ENCODE peak calls at places on chromosomes 4 and X, in six cellular contexts. One of them, this sample, is unnamed.

GRCh38 chrX:118974908-118975671 is 672 bp downstream of the LONRF3 start:
- DNase-seq in neural crest cell: peak; percentile 12
- DNase-seq in cardiac fibroblast: peak; percentile 1
- DNase-seq in coronary artery: peak; percentile 76
- DNase-seq in NAMALWA: no peak
- DNase-seq in stimulated activated CD4-positive, alpha-beta T cell treated with anti-CD3 and anti-CD28 coated beads, Interleukin-2, amount 100 ng/mL, for 48 hours: peak; percentile 23
- DNase-seq in this sample: no peak

GRCh38 chr4:40515398-40516293 is 114.0 kb downstream of the RBM47 start:
- DNase-seq in NAMALWA: peak; percentile 84
- DNase-seq in neural crest cell: no peak
- DNase-seq in cardiac fibroblast: no peak
- DNase-seq in stimulated activated CD4-positive, alpha-beta T cell treated with anti-CD3 and anti-CD28 coated beads, Interleukin-2, amount 100 ng/mL, for 48 hours: no peak
- DNase-seq in coronary artery: no peak
- DNase-seq in this sample: no peak

GRCh38 chr4:1026115-1026514 is 14.7 kb downstream of the FGFRL1 start:
- DNase-seq in neural crest cell: no peak
- DNase-seq in stimulated activated CD4-positive, alpha-beta T cell treated with anti-CD3 and anti-CD28 coated beads, Interleukin-2, amount 100 ng/mL, for 48 hours: peak; percentile 54
- DNase-seq in NAMALWA: peak; percentile 93
- DNase-seq in cardiac fibroblast: peak; percentile 26
- DNase-seq in coronary artery: no peak
- DNase-seq in this sample: no peak

GRCh38 chr4:124334119-124334518 is 378.4 kb downstream of the ANKRD50 start:
- DNase-seq in coronary artery: no peak
- DNase-seq in NAMALWA: peak; percentile 58
- DNase-seq in neural crest cell: peak; percentile 40
- DNase-seq in stimulated activated CD4-positive, alpha-beta T cell treated with anti-CD3 and anti-CD28 coated beads, Interleukin-2, amount 100 ng/mL, for 48 hours: no peak
- DNase-seq in cardiac fibroblast: peak; percentile 96
- DNase-seq in this sample: peak; percentile 89

GRCh38 chr4:84971319-84971932 is 4.9 kb upstream of the WDFY3 start:
- DNase-seq in neural crest cell: no peak
- DNase-seq in NAMALWA: peak; percentile 54
- DNase-seq in cardiac fibroblast: peak; percentile 77
- DNase-seq in stimulated activated CD4-positive, alpha-beta T cell treated with anti-CD3 and anti-CD28 coated beads, Interleukin-2, amount 100 ng/mL, for 48 hours: no peak
- DNase-seq in coronary artery: no peak
- DNase-seq in this sample: peak; percentile 50

GRCh38 chr4:8393593-8394038 is 46.9 kb downstream of the ACOX3 start:
- DNase-seq in coronary artery: peak; percentile 86
- DNase-seq in stimulated activated CD4-positive, alpha-beta T cell treated with anti-CD3 and anti-CD28 coated beads, Interleukin-2, amount 100 ng/mL, for 48 hours: no peak
- DNase-seq in neural crest cell: peak; percentile 26
- DNase-seq in NAMALWA: no peak
- DNase-seq in cardiac fibroblast: peak; percentile 97
- DNase-seq in this sample: peak; percentile 96

GRCh38 chrX:130741584-130741983 is 161.4 kb downstream of the ENOX2 start:
- DNase-seq in stimulated activated CD4-positive, alpha-beta T cell treated with anti-CD3 and anti-CD28 coated beads, Interleukin-2, amount 100 ng/mL, for 48 hours: no peak
- DNase-seq in NAMALWA: no peak
- DNase-seq in cardiac fibroblast: no peak
- DNase-seq in neural crest cell: no peak
- DNase-seq in coronary artery: no peak
- DNase-seq in this sample: no peak

GRCh38 chr4:5711479-5712184 is 631 bp downstream of the EVC start:
- DNase-seq in NAMALWA: no peak
- DNase-seq in cardiac fibroblast: peak; percentile 51
- DNase-seq in stimulated activated CD4-positive, alpha-beta T cell treated with anti-CD3 and anti-CD28 coated beads, Interleukin-2, amount 100 ng/mL, for 48 hours: no peak
- DNase-seq in neural crest cell: peak; percentile 19
- DNase-seq in coronary artery: no peak
- DNase-seq in this sample: peak; percentile 43

GRCh38 chr4:163071308-163071707 is 95.4 kb downstream of the NAF1 start:
- DNase-seq in cardiac fibroblast: peak; percentile 9
- DNase-seq in coronary artery: no peak
- DNase-seq in stimulated activated CD4-positive, alpha-beta T cell treated with anti-CD3 and anti-CD28 coated beads, Interleukin-2, amount 100 ng/mL, for 48 hours: no peak
- DNase-seq in NAMALWA: no peak
- DNase-seq in neural crest cell: no peak
- DNase-seq in this sample: peak; percentile 5

GRCh38 chrX:115616943-115617563 is 56.1 kb downstream of the PLS3 start:
- DNase-seq in stimulated activated CD4-positive, alpha-beta T cell treated with anti-CD3 and anti-CD28 coated beads, Interleukin-2, amount 100 ng/mL, for 48 hours: peak; percentile 1
- DNase-seq in coronary artery: no peak
- DNase-seq in NAMALWA: no peak
- DNase-seq in neural crest cell: no peak
- DNase-seq in cardiac fibroblast: peak; percentile 76
- DNase-seq in this sample: no peak

GRCh38 chrX:10052906-10053625 is 85.9 kb downstream of the CLDN34 start:
- DNase-seq in stimulated activated CD4-positive, alpha-beta T cell treated with anti-CD3 and anti-CD28 coated beads, Interleukin-2, amount 100 ng/mL, for 48 hours: no peak
- DNase-seq in NAMALWA: no peak
- DNase-seq in neural crest cell: no peak
- DNase-seq in coronary artery: no peak
- DNase-seq in cardiac fibroblast: peak; percentile 7
- DNase-seq in this sample: peak; percentile 57

GRCh38 chr4:187480146-187481145 is 515.1 kb upstream of the ZFP42 start:
- DNase-seq in stimulated activated CD4-positive, alpha-beta T cell treated with anti-CD3 and anti-CD28 coated beads, Interleukin-2, amount 100 ng/mL, for 48 hours: no peak
- DNase-seq in NAMALWA: no peak
- DNase-seq in coronary artery: no peak
- DNase-seq in neural crest cell: no peak
- DNase-seq in cardiac fibroblast: peak; percentile 57
- DNase-seq in this sample: peak; percentile 87

GRCh38 chrX:69387559-69388487 is 116.3 kb upstream of the NALF2 start:
- DNase-seq in NAMALWA: peak; percentile 53
- DNase-seq in neural crest cell: peak; percentile 78
- DNase-seq in stimulated activated CD4-positive, alpha-beta T cell treated with anti-CD3 and anti-CD28 coated beads, Interleukin-2, amount 100 ng/mL, for 48 hours: peak; percentile 48
- DNase-seq in cardiac fibroblast: peak; percentile 33
- DNase-seq in coronary artery: no peak
- DNase-seq in this sample: peak; percentile 7

GRCh38 chr4:52976523-52977230 is 114.6 kb downstream of the RASL11B start:
- DNase-seq in neural crest cell: no peak
- DNase-seq in NAMALWA: no peak
- DNase-seq in stimulated activated CD4-positive, alpha-beta T cell treated with anti-CD3 and anti-CD28 coated beads, Interleukin-2, amount 100 ng/mL, for 48 hours: no peak
- DNase-seq in cardiac fibroblast: no peak
- DNase-seq in coronary artery: no peak
- DNase-seq in this sample: no peak

GRCh38 chr4:139776235-139776634 is 110.6 kb downstream of the MGST2 start:
- DNase-seq in NAMALWA: no peak
- DNase-seq in coronary artery: no peak
- DNase-seq in cardiac fibroblast: no peak
- DNase-seq in stimulated activated CD4-positive, alpha-beta T cell treated with anti-CD3 and anti-CD28 coated beads, Interleukin-2, amount 100 ng/mL, for 48 hours: no peak
- DNase-seq in neural crest cell: no peak
- DNase-seq in this sample: no peak

This sample was measured in fibroblast of gingiva.